ENCODE peak calls at places on chromosomes 1 and 21, in six cellular contexts. F, V, D, K, Z and W are unnamed samples.

GRCh38 chr1:204697893-204698292 is 12.4 kb upstream of the LRRN2 start:
- DNase-seq in F (no peak), V (no peak), D (no peak), K (no peak), Z (no peak), W (no peak)

GRCh38 chr1:186841599-186841998 is 12.8 kb downstream of the PLA2G4A start:
- DNase-seq in F (peak; percentile 9), V (no peak), D (no peak), K (no peak), Z (peak; percentile 62), W (no peak)

GRCh38 chr1:7658127-7658498 is 113.0 kb upstream of the VAMP3 start:
- DNase-seq in F (no peak), V (no peak), D (no peak), K (no peak), Z (no peak), W (no peak)

GRCh38 chr21:27505516-27505915 is 538.6 kb upstream of the ADAMTS5 start:
- DNase-seq in F (peak; percentile 70), V (no peak), D (no peak), K (no peak), Z (no peak), W (no peak)

GRCh38 chr1:240244968-240245628 is 153.4 kb downstream of the FMN2 start:
- DNase-seq in F (peak; percentile 90), V (no peak), D (no peak), K (peak; percentile 71), Z (peak; percentile 70), W (no peak)

GRCh38 chr1:213972141-213972540 is 15.6 kb upstream of the PROX1 start:
- DNase-seq in F (no peak), V (no peak), D (no peak), K (no peak), Z (no peak), W (no peak)

GRCh38 chr1:117137281-117137680 is 15.7 kb upstream of the TRIM45 start:
- DNase-seq in F (no peak), V (no peak), D (no peak), K (no peak), Z (peak; percentile 64), W (no peak)

GRCh38 chr1:26317612-26318337 is at the start of gene CD52:
- DNase-seq in F (no peak), V (no peak), D (peak; percentile 89), K (no peak), Z (no peak), W (no peak)

GRCh38 chr1:1228596-1229321 is 3.0 kb downstream of the SDF4 start:
- DNase-seq in F (no peak), V (no peak), D (no peak), K (no peak), Z (no peak), W (no peak)

GRCh38 chr21:29196021-29196663 is 65.7 kb downstream of the MAP3K7CL start:
- DNase-seq in F (peak; percentile 97), V (no peak), D (peak; percentile 72), K (peak; percentile 98), Z (peak; percentile 86), W (no peak)

GRCh38 chr1:111719561-111720239 is 19.5 kb downstream of the INKA2 start:
- DNase-seq in F (no peak), V (no peak), D (no peak), K (no peak), Z (no peak), W (no peak)

GRCh38 chr1:119482517-119483425 is 24.2 kb upstream of the HSD3B1 start:
- DNase-seq in F (no peak), V (no peak), D (peak; percentile 42), K (no peak), Z (peak; percentile 87), W (no peak)

GRCh38 chr1:247386695-247387094 is 29.3 kb upstream of the NLRP3 start:
- DNase-seq in F (peak; percentile 73), V (no peak), D (no peak), K (peak; percentile 24), Z (peak; percentile 23), W (no peak)

GRCh38 chr1:85992756-85993155 is 163.8 kb downstream of the COL24A1 start:
- DNase-seq in F (peak; percentile 76), V (no peak), D (no peak), K (peak; percentile 16), Z (no peak), W (no peak)

GRCh38 chr1:160061376-160062100 is 8.4 kb downstream of the KCNJ10 start:
- DNase-seq in F (no peak), V (no peak), D (peak; percentile 70), K (no peak), Z (no peak), W (no peak)

GRCh38 chr1:77834771-77835334 is 53.6 kb upstream of the NEXN start:
- DNase-seq in F (peak; percentile 72), V (no peak), D (no peak), K (peak; percentile 46), Z (peak; percentile 15), W (no peak)

GRCh38 chr1:109241344-109241743 is 8.0 kb upstream of the CELSR2 start:
- DNase-seq in F (no peak), V (no peak), D (peak; percentile 66), K (no peak), Z (no peak), W (no peak)

GRCh38 chr1:109242387-109242786 is 7.0 kb upstream of the CELSR2 start:
- DNase-seq in F (no peak), V (no peak), D (no peak), K (no peak), Z (no peak), W (no peak)

GRCh38 chr1:109243221-109243620 is 6.1 kb upstream of the CELSR2 start:
- DNase-seq in F (no peak), V (no peak), D (no peak), K (no peak), Z (no peak), W (no peak)

GRCh38 chr1:109240158-109241152 is 8.9 kb upstream of the CELSR2 start:
- DNase-seq in F (peak; percentile 71), V (peak; percentile 76), D (peak; percentile 67), K (no peak), Z (peak; percentile 37), W (no peak)

DNA sequence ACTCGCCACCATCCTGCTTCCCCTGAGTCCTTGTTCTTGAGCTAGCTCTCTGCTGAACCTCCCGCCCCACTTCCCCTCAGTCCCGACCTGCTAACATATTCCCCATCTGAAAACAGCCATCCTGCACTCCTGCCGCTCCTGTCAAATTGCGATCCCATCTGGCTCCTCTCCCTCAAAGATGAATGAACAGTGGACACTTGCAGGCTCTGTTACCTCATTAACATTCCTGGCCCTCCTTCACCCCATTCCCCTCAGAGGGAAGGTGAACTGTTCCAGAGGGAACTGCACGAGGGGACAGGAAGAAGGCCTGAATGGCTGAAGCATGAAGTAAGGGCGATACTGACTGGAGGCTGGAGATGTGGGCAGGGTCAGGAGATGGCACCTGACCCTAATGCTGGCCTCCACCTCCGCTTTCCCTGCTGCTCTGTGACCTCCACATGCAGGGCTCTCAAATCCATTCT is 7.5 kb upstream of the CELSR2 start:
- DNase-seq in F (no peak), V (no peak), D (peak; percentile 53), K (no peak), Z (no peak), W (no peak)
- H3K4me3 ChIP-seq in F (no peak overlapping the region), V (no peak overlapping the region), D (no peak overlapping the region), K (no peak overlapping the region), Z (no peak overlapping the region), W (no peak overlapping the region)

DNA sequence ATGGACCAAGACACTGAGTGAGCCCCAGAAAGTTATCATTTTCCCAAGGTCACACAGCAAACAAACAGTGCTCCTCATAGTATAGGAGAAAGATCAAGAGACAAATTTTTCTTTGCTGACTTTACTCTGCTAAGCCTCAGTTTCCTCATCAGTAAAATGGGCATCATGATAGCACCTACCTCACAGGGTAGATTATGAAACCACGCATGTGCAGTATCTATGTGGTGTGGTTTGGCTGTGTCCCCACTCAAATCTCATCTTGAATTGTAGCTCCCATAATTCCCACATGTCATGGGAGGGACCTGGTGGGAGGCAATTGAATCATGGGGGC is 16.1 kb upstream of the PINK1 start:
- DNase-seq in F (no peak), V (no peak), D (no peak), K (no peak), Z (no peak), W (no peak)
- H3K79me1 ChIP-seq in F (no peaks in the 10 kb centered on the region), V (no peaks in the 10 kb centered on the region), D (no peaks in the 10 kb centered on the region), K (no peaks in the 10 kb centered on the region), Z (peaks cover 2% of the 10 kb centered on the region), W (no peaks in the 10 kb centered on the region)

DNA sequence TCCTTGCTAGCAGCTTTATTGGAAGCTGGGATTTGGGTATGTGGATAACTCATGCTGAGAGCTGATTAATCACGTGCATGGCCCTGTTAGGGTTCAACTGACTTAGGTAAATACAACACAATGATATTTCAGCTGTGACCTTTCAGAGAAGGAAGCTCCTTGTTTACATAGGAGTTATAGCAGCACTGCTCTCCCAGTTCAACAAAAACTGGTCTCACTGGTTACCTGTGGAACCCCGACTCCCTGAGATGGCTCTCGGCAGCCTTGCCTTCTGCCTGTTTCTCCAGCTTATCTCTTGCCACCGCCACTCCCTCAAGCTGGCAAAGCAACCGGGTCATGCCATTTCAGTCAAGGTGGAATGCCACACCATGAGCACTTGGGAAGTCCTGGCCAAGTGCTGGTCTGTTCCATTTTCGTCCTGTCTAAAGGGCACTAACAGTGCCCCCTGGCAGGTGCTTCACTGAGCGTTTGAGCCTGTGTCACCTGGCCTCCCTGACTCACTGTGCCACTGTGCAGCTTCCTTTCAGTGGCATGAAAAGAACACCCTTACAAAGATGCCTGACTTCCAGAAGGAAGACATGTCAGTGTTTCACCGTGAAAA is 31.6 kb downstream of the DOP1B start:
- DNase-seq in F (no peak), V (no peak), D (no peak), K (no peak), Z (no peak), W (no peak)
- H3K4me3 ChIP-seq in F (no peak overlapping the region), V (no peak overlapping the region), D (no peak overlapping the region), K (no peak overlapping the region), Z (no peak overlapping the region), W (no peak overlapping the region)

GRCh38 chr1:58597991-58598390 is 20.9 kb upstream of the TACSTD2 start:
- DNase-seq in F (no peak), V (no peak), D (no peak), K (no peak), Z (no peak), W (no peak)
- H3K79me1 ChIP-seq in F (no peaks in the 10 kb centered on the region), V (no peaks in the 10 kb centered on the region), D (no peaks in the 10 kb centered on the region), K (no peaks in the 10 kb centered on the region), Z (peaks cover 2% of the 10 kb centered on the region), W (no peaks in the 10 kb centered on the region)